ENCODE peak calls at places on chromosome 1, in eight cellular contexts. Q is colonic mucosa; O is esophagus squamous epithelium; C is Panc1; V is transverse colon; P is brain microvascular endothelial cell; S is BJ; I is CD8-positive, alpha-beta T cell. N is an unnamed sample.

GRCh38 chr1:36153476-36153875 is 2.5 kb upstream of the MAP7D1 start:
- DNase-seq in S (no peak), I (no peak), P (no peak), V (no peak), C (no peak), O (no peak), Q (no peak), N (no peak)

GRCh38 chr1:59879556-59879955 is 47.0 kb downstream of the CYP2J2 start:
- DNase-seq in I (peak; percentile 7), S (no peak), Q (peak; percentile 91), C (peak; percentile 32), P (peak; percentile 72), V (peak; percentile 85), O (no peak), N (peak; percentile 76)

GRCh38 chr1:51819810-51820209 is 58.7 kb downstream of the NRDC start:
- DNase-seq in S (peak; percentile 9), C (no peak), P (no peak), Q (no peak), I (no peak), O (no peak), V (no peak), N (no peak)

GRCh38 chr1:56413671-56414199 is 165.6 kb downstream of the PLPP3 start:
- DNase-seq in O (no peak), I (no peak), C (no peak), V (no peak), S (no peak), Q (no peak), P (no peak), N (no peak)

GRCh38 chr1:169538998-169539871 is 47.0 kb downstream of the F5 start:
- DNase-seq in V (no peak), Q (no peak), P (peak; percentile 86), I (no peak), S (peak; percentile 21), C (no peak), O (no peak), N (no peak)

GRCh38 chr1:109327285-109327684 is 20.5 kb upstream of the MYBPHL start:
- DNase-seq in S (no peak), P (no peak), I (no peak), V (no peak), O (no peak), C (no peak), Q (no peak), N (no peak)

GRCh38 chr1:182259229-182259872 is 132.2 kb downstream of the GLUL start:
- DNase-seq in S (peak; percentile 14), V (peak; percentile 55), P (no peak), Q (peak; percentile 44), O (no peak), C (no peak), I (peak; percentile 34), N (no peak)

GRCh38 chr1:106268070-106268469 is 788.4 kb upstream of the PRMT6 start:
- DNase-seq in C (no peak), P (peak; percentile 56), V (no peak), O (no peak), Q (no peak), S (no peak), I (no peak), N (no peak)

GRCh38 chr1:95179205-95180001 is 54.6 kb upstream of the RWDD3 start:
- DNase-seq in Q (no peak), P (no peak), S (no peak), O (no peak), V (no peak), C (no peak), I (no peak), N (no peak)

GRCh38 chr1:202237052-202237451 is 43.5 kb downstream of the LGR6 start:
- DNase-seq in Q (no peak), C (no peak), S (no peak), I (no peak), O (no peak), V (peak; percentile 36), P (peak; percentile 9), N (no peak)

GRCh38 chr1:31376374-31377134 is 3.7 kb upstream of the FABP3 start:
- DNase-seq in O (no peak), P (peak; percentile 97), S (peak; percentile 84), V (no peak), Q (no peak), I (no peak), C (no peak), N (peak; percentile 31)

GRCh38 chr1:35642472-35642955 is 1.2 kb upstream of the PSMB2 start:
- DNase-seq in S (no peak), V (peak; percentile 8), Q (peak; percentile 22), C (no peak), P (peak; percentile 4), I (no peak), O (no peak), N (peak; percentile 15)

GRCh38 chr1:14438127-14438769 is 160.2 kb upstream of the KAZN start:
- DNase-seq in I (no peak), C (no peak), P (no peak), S (no peak), Q (no peak), O (no peak), V (no peak), N (no peak)

GRCh38 chr1:224733021-224733911 is 117.1 kb downstream of the CNIH3 start:
- DNase-seq in V (no peak), O (no peak), I (no peak), P (peak; percentile 29), S (no peak), Q (no peak), C (no peak), N (no peak)

GRCh38 chr1:226987179-226987536 is 47.1 kb downstream of the COQ8A start:
- DNase-seq in I (no peak), V (no peak), P (no peak), O (no peak), Q (peak; percentile 22), C (no peak), S (no peak), N (no peak)

GRCh38 chr1:90963236-90963635 is 58.6 kb downstream of the ZNF644 start:
- DNase-seq in P (no peak), S (no peak), I (no peak), C (no peak), O (no peak), V (no peak), Q (no peak), N (no peak)

GRCh38 chr1:155322953-155323728 is 2.4 kb downstream of the RUSC1 start:
- DNase-seq in V (peak; percentile 92), Q (peak; percentile 93), C (peak; percentile 50), I (peak; percentile 76), O (no peak), P (peak; percentile 82), S (peak; percentile 77), N (peak; percentile 95)

GRCh38 chr1:909861-910310 is 13.8 kb upstream of the SAMD11 start:
- DNase-seq in Q (no peak), P (no peak), S (no peak), V (peak; percentile 7), C (no peak), O (no peak), I (no peak), N (peak; percentile 21)

GRCh38 chr1:911875-912739 is 11.6 kb upstream of the SAMD11 start:
- DNase-seq in C (no peak), O (no peak), S (no peak), I (no peak), Q (no peak), P (no peak), V (no peak), N (no peak)

GRCh38 chr1:912740-913301 is 10.9 kb upstream of the SAMD11 start:
- DNase-seq in I (no peak), O (no peak), Q (no peak), P (peak; percentile 28), S (no peak), V (peak; percentile 9), C (no peak), N (peak; percentile 18)

GRCh38 chr1:910881-911721 is 12.6 kb upstream of the SAMD11 start:
- DNase-seq in I (no peak), C (no peak), V (peak; percentile 5), O (no peak), P (no peak), S (no peak), Q (peak; percentile 17), N (no peak)

GRCh38 chr1:910311-910880 is 13.3 kb upstream of the SAMD11 start:
- DNase-seq in S (no peak), O (no peak), P (no peak), I (no peak), C (no peak), V (no peak), Q (peak; percentile 16), N (no peak)
- TF ChIP-seq CTCF in S (no peak), O (no peak), P (no peak), I (no peak), C (no peak), V (no peak), Q (no peak), N (no peak)

DNA sequence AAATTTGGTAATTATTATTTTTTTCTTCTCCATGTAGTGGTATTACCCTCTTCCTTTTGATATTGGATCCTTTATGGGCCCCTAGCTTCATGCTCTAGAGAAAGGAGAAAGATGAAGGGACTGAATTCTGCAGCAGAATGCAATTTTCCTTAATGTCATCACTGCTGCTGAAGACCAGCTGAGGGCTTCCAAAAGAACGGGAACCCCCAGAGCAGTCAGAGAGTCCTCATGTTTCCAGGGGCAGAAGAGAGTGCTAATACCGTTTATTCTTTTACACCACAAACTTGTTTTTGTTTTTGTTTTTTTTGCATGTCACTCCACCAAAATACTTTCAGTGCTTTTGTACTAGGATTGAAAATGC is 21.1 kb upstream of the TBX15 start:
- DNase-seq in O (no peak), S (no peak), C (no peak), V (no peak), Q (no peak), P (no peak), I (no peak), N (no peak)
- H3K4me3 ChIP-seq in O (no peak overlapping the region), S (no peak overlapping the region), C (no peak overlapping the region), V (no peak overlapping the region), Q (no peak overlapping the region), P (no peak overlapping the region), I (no peak overlapping the region), N (no peak overlapping the region)

GRCh38 chr1:8458607-8459006 is 140.7 kb downstream of the SLC45A1 start:
- DNase-seq in I (no peak), Q (no peak), S (no peak), P (no peak), V (no peak), O (no peak), C (no peak), N (no peak)

GRCh38 chr1:8457771-8458409 is 140.0 kb downstream of the SLC45A1 start:
- DNase-seq in S (no peak), I (no peak), P (no peak), C (no peak), O (no peak), Q (no peak), V (no peak), N (no peak)

GRCh38 chr1:8456306-8456912 is 138.5 kb downstream of the SLC45A1 start:
- DNase-seq in P (peak; percentile 62), Q (no peak), O (no peak), V (no peak), S (no peak), I (no peak), C (no peak), N (no peak)

GRCh38 chr1:8456991-8457390 is 139.1 kb downstream of the SLC45A1 start:
- DNase-seq in V (no peak), C (no peak), Q (no peak), P (no peak), O (no peak), S (no peak), I (no peak), N (no peak)

GRCh38 chr1:8455700-8456305 is 137.9 kb downstream of the SLC45A1 start:
- DNase-seq in O (no peak), V (no peak), S (no peak), I (no peak), P (no peak), Q (no peak), C (no peak), N (no peak)
- H3K36me3 ChIP-seq in O (no peaks in the 10 kb centered on the region), V (no peaks in the 10 kb centered on the region), S (no peaks in the 10 kb centered on the region), I (no peaks in the 10 kb centered on the region), P (no peaks in the 10 kb centered on the region), Q (peaks cover 4% of the 10 kb centered on the region), C (no peaks in the 10 kb centered on the region), N (no peaks in the 10 kb centered on the region)

GRCh38 chr1:63087966-63088365 is 234.4 kb upstream of the FOXD3 start:
- DNase-seq in O (no peak), S (no peak), I (no peak), P (peak; percentile 37), C (no peak), Q (no peak), V (no peak), N (no peak)
- TF ChIP-seq CTCF in O (no peak), S (no peak), I (no peak), P (peak; percentile 61), C (no peak), Q (no peak), V (no peak), N (no peak)

N was measured in mucosa of descending colon.